ENCODE peak calls at places on chromosomes 16 and 17, in four cellular contexts. X is stomach, Q is transverse colon, J is esophagus squamous epithelium. B is an unnamed sample.

GRCh38 chr17:50219345-50219744 is 17.9 kb upstream of the COL1A1 start:
- DNase-seq in Q (no peak), X (no peak), J (no peak), B (no peak)

GRCh38 chr17:55722742-55723487 is at the start of gene TMEM100:
- DNase-seq in J (no peak), X (no peak), Q (no peak), B (peak; percentile 82)

GRCh38 chr17:9987779-9988585 is 82.9 kb upstream of the RCVRN start:
- DNase-seq in X (no peak), J (no peak), Q (peak; percentile 21), B (peak; percentile 68)

GRCh38 chr17:82882715-82883446 is 43.1 kb upstream of the ZNF750 start:
- DNase-seq in X (peak; percentile 90), J (no peak), Q (peak; percentile 70), B (no peak)

GRCh38 chr17:48597775-48598631 is 4.4 kb upstream of the HOXB5 start:
- DNase-seq in Q (peak; percentile 87), J (no peak), X (peak; percentile 47), B (peak; percentile 38)

GRCh38 chr17:51397361-51398127 is 137.2 kb downstream of the UTP18 start:
- DNase-seq in X (no peak), Q (no peak), J (no peak), B (no peak)

GRCh38 chr16:2485811-2486507 is 11.0 kb downstream of the TBC1D24 start:
- DNase-seq in Q (no peak), X (no peak), J (no peak), B (no peak)

GRCh38 chr17:66686601-66687000 is 148.3 kb upstream of the CACNG5 start:
- DNase-seq in Q (no peak), X (no peak), J (no peak), B (no peak)

GRCh38 chr17:68759343-68760140 is 158.4 kb upstream of the FAM20A start:
- DNase-seq in X (peak; percentile 90), Q (peak; percentile 82), J (no peak), B (peak; percentile 89)

GRCh38 chr17:32206816-32207215 is 58.8 kb upstream of the RHBDL3 start:
- DNase-seq in J (no peak), Q (no peak), X (no peak), B (no peak)

GRCh38 chr16:55035037-55035436 is 104.4 kb downstream of the IRX5 start:
- DNase-seq in Q (no peak), J (no peak), X (peak; percentile 32), B (peak; percentile 74)

GRCh38 chr17:65515959-65516948 is 45.2 kb downstream of the AXIN2 start:
- DNase-seq in X (no peak), Q (no peak), J (no peak), B (no peak)

GRCh38 chr17:37848690-37849616 is 75.3 kb upstream of the TBC1D3K start:
- DNase-seq in X (no peak), J (no peak), Q (no peak), B (peak; percentile 85)

GRCh38 chr16:11916524-11917285 is 949 bp upstream of the GSPT1 start:
- DNase-seq in Q (peak; percentile 62), X (peak; percentile 60), J (no peak), B (no peak)

GRCh38 chr16:18969050-18969854 is 14.5 kb upstream of the TMC7 start:
- DNase-seq in X (peak; percentile 87), Q (peak; percentile 88), J (no peak), B (peak; percentile 77)

GRCh38 chr16:19757026-19757425 is 39.0 kb downstream of the IQCK start:
- DNase-seq in Q (no peak), J (no peak), X (no peak), B (no peak)

GRCh38 chr16:1052791-1053521 is 19.6 kb upstream of the SSTR5 start:
- DNase-seq in X (no peak), Q (no peak), J (no peak), B (no peak)

GRCh38 chr17:62827722-62828498 is 19.8 kb upstream of the MARCHF10 start:
- DNase-seq in J (no peak), X (no peak), Q (no peak), B (peak; percentile 76)

GRCh38 chr16:83579431-83579830 is 228.3 kb upstream of the HSBP1 start:
- DNase-seq in Q (no peak), X (no peak), J (no peak), B (no peak)

GRCh38 chr17:69501591-69502468 is 87.3 kb downstream of the MAP2K6 start:
- DNase-seq in J (no peak), Q (peak; percentile 47), X (peak; percentile 49), B (peak; percentile 8)

GRCh38 chr17:17035920-17036319 is 6.3 kb upstream of the MPRIP start:
- DNase-seq in Q (no peak), X (no peak), J (no peak), B (no peak)

GRCh38 chr17:62611308-62611707 is 16.2 kb upstream of the MRC2 start:
- DNase-seq in Q (no peak), X (no peak), J (no peak), B (no peak)

GRCh38 chr16:57530531-57531252 is 5.7 kb downstream of the CCDC102A start:
- DNase-seq in Q (peak; percentile 7), X (no peak), J (no peak), B (no peak)

GRCh38 chr16:50394215-50394802 is 25.5 kb upstream of the BRD7 start:
- DNase-seq in X (no peak), Q (no peak), J (no peak), B (no peak)

DNA sequence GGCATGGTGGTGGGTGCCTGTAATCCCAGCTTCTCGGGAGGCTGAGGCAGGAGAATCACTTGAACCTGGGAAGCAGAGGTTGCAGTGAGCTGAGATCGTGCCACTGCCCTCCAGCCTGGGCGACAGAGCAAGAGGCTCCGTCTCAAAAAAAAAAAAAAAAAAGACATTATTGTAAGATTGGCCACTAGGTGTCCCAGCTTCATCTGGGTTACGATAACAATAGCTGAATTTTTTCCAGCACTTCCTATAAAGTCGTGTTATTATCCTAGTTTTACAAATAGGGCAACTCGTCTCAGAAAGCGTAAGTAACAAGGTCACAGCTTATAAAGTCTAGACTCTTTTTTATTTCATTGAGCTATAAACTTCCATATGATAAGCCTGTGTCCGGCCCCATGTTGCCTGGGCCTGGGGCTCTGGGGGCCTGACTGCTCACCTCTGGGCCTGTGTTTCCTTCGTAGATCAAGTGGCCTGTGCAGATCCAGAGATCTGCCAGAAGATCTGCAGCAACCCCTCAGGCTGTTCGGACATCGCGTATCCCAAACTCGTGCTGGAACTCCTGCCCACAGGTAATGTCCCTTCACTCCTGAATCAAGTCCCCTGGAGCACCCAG is 60.5 kb downstream of the SLC5A11 start:
- DNase-seq in J (no peak), Q (no peak), X (no peak), B (peak; percentile 37)
- TF ChIP-seq CTCF in J (peak; percentile 31), Q (peak; percentile 39), X (no peak), B (peak; percentile 22)

GRCh38 chr17:72376486-72377345 is 255.9 kb downstream of the SOX9 start:
- DNase-seq in X (no peak), Q (no peak), J (no peak), B (no peak)
- TF ChIP-seq POLR2A in X (no peak), Q (no peak), J (no peak), B (no peak)

GRCh38 chr17:80953471-80954315 is 37.9 kb upstream of the CHMP6 start:
- DNase-seq in J (no peak), Q (no peak), X (no peak), B (no peak)

GRCh38 chr17:80956321-80957190 is 35.1 kb upstream of the CHMP6 start:
- DNase-seq in J (no peak), X (no peak), Q (no peak), B (no peak)

GRCh38 chr17:80955078-80955477 is 36.6 kb upstream of the CHMP6 start:
- DNase-seq in J (no peak), X (no peak), Q (no peak), B (no peak)

GRCh38 chr17:80957461-80957941 is 34.1 kb upstream of the CHMP6 start:
- DNase-seq in X (no peak), J (no peak), Q (no peak), B (no peak)

GRCh38 chr17:80955673-80956306 is 35.9 kb upstream of the CHMP6 start:
- DNase-seq in J (no peak), X (no peak), Q (no peak), B (no peak)
- TF ChIP-seq CTCF in J (no peak), X (no peak), Q (no peak), B (no peak)

DNA sequence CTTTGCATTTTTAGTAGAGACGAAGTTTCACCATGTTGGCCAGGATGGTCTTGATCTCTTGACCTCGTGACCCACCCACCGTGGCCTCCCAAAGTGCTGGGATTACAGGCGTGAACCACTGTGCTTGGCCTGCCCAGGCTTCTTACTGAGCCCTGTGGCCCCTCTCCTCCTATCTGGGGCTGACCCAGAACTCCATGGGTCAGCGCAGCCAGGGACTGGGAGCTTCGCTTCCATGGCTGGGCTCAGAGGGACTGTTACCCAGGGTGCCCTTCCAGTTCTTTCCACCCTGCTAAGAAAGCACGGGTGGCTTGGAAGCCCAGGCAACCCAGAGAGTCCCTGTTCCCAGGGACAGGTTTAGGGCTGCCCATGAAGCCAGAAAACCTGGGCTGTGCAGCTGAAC is 28.2 kb downstream of the SHISA6 start:
- DNase-seq in J (no peak), Q (no peak), X (no peak), B (no peak)
- TF ChIP-seq POLR2A in J (no peak), Q (no peak), X (no peak), B (no peak)

GRCh38 chr16:67445441-67445912 is 14.6 kb downstream of the HSD11B2 start:
- DNase-seq in J (no peak), X (no peak), Q (peak; percentile 8), B (no peak)
- TF ChIP-seq CTCF in J (no peak), X (no peak), Q (no peak), B (no peak)

DNA sequence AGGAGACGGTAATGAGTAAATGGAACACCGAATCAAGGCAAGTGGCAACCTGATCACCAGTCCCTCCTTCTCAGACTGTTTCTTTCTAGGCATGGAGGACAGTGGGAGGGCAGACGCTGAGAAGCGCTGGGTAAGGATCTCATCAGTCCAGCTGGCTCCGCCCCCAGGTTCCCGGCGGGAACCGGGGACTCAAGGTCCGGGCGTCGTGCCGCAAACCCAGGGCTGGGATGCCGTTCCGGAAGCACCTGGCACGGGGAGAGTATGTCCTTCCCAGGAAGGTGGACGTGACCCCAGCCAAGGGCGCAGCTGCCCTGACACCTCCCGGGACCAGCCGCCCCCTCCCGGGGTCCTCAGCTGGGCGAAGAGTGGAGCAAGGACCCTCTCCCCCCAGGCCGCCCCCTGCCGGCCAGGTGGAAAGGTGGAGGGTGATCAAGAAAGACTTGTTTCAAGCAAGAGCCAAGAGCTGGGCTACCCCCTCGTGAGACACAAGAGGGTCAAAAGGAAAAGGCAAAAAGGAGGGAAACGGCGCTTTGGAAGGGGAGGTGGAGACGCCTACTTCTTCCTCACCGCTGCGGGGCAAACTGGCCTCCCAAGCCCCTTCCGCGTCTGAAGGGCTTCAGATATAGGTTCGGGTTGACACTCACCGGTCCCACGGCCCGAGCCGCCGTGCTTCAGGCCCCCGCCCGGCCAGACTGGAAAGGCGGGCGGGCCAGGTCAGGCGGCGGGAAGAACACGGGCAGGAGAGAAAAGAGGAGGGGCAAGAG is at the start of gene MYO19:
- DNase-seq in Q (peak; percentile 82), X (peak; percentile 72), J (no peak), B (peak; percentile 81)
- TF ChIP-seq POLR2A in Q (peak; percentile 4), X (no peak), J (peak; percentile 39), B (no peak)

GRCh38 chr17:74964246-74964761 is 8.3 kb downstream of the HID1 start:
- DNase-seq in J (no peak), X (no peak), Q (no peak), B (no peak)

GRCh38 chr17:74964988-74965622 is 7.5 kb downstream of the HID1 start:
- DNase-seq in Q (no peak), J (no peak), X (no peak), B (no peak)

GRCh38 chr17:74961657-74962360 is 10.8 kb downstream of the HID1 start:
- DNase-seq in X (peak; percentile 93), J (no peak), Q (peak; percentile 93), B (peak; percentile 84)

GRCh38 chr17:74962622-74963394 is 9.8 kb downstream of the HID1 start:
- DNase-seq in J (no peak), Q (no peak), X (no peak), B (no peak)

GRCh38 chr17:74963656-74964055 is 8.9 kb downstream of the HID1 start:
- DNase-seq in X (no peak), J (no peak), Q (no peak), B (peak; percentile 31)
- TF ChIP-seq CTCF in X (no peak), J (no peak), Q (no peak), B (no peak)